ENCODE peak calls at places on chromosomes 12 and 14, in ten cellular contexts. One of them, this sample, is unnamed.

GRCh38 chr12:9940370-9940769 is 8.2 kb upstream of the CLEC2A start:
- DNase-seq in fibroblast of lung: peak
- DNase-seq in T47D: peak
- DNase-seq in activated gamma-delta T cell treated with Interleukin-2 at 50 U/mL for 16 hours: no peak
- DNase-seq in fibroblast of the conjunctiva: no peak
- DNase-seq in stimulated activated CD4-positive, alpha-beta T cell treated with anti-CD3 and anti-CD28 coated beads, Interleukin-15, amount 100 ng/mL, for 1 hour: no peak
- DNase-seq in activated effector memory CD4-positive, alpha-beta T cell treated with Interleukin-2 at 50 U/mL for 16 hours: no peak
- DNase-seq in NCI-H2171 treated with DMSO at 0.1 percent for 48 hours: no peak
- DNase-seq in right cardiac atrium: no peak
- DNase-seq in transverse colon: no peak
- DNase-seq in this sample: no peak

GRCh38 chr12:57112492-57113294 is 1.5 kb upstream of the STAT6 start:
- DNase-seq in NCI-H2171 treated with DMSO at 0.1 percent for 48 hours: no peak
- DNase-seq in fibroblast of the conjunctiva: no peak
- DNase-seq in T47D: no peak
- DNase-seq in transverse colon: no peak
- DNase-seq in activated gamma-delta T cell treated with Interleukin-2 at 50 U/mL for 16 hours: no peak
- DNase-seq in stimulated activated CD4-positive, alpha-beta T cell treated with anti-CD3 and anti-CD28 coated beads, Interleukin-15, amount 100 ng/mL, for 1 hour: no peak
- DNase-seq in activated effector memory CD4-positive, alpha-beta T cell treated with Interleukin-2 at 50 U/mL for 16 hours: no peak
- DNase-seq in right cardiac atrium: peak
- DNase-seq in fibroblast of lung: no peak
- DNase-seq in this sample: no peak

GRCh38 chr14:105914738-105915385 is 388.5 kb downstream of the TMEM121 start:
- DNase-seq in right cardiac atrium: peak
- DNase-seq in transverse colon: no peak
- DNase-seq in NCI-H2171 treated with DMSO at 0.1 percent for 48 hours: peak
- DNase-seq in activated effector memory CD4-positive, alpha-beta T cell treated with Interleukin-2 at 50 U/mL for 16 hours: no peak
- DNase-seq in T47D: no peak
- DNase-seq in stimulated activated CD4-positive, alpha-beta T cell treated with anti-CD3 and anti-CD28 coated beads, Interleukin-15, amount 100 ng/mL, for 1 hour: no peak
- DNase-seq in fibroblast of lung: no peak
- DNase-seq in activated gamma-delta T cell treated with Interleukin-2 at 50 U/mL for 16 hours: no peak
- DNase-seq in fibroblast of the conjunctiva: no peak
- DNase-seq in this sample: no peak

GRCh38 chr14:106268013-106268727 is 741.8 kb downstream of the TMEM121 start:
- DNase-seq in transverse colon: peak
- DNase-seq in stimulated activated CD4-positive, alpha-beta T cell treated with anti-CD3 and anti-CD28 coated beads, Interleukin-15, amount 100 ng/mL, for 1 hour: peak
- DNase-seq in fibroblast of the conjunctiva: no peak
- DNase-seq in activated effector memory CD4-positive, alpha-beta T cell treated with Interleukin-2 at 50 U/mL for 16 hours: peak
- DNase-seq in T47D: peak
- DNase-seq in activated gamma-delta T cell treated with Interleukin-2 at 50 U/mL for 16 hours: peak
- DNase-seq in right cardiac atrium: peak
- DNase-seq in fibroblast of lung: no peak
- DNase-seq in NCI-H2171 treated with DMSO at 0.1 percent for 48 hours: peak
- DNase-seq in this sample: no peak

GRCh38 chr12:45721954-45722353 is 7.6 kb upstream of the ARID2 start:
- DNase-seq in stimulated activated CD4-positive, alpha-beta T cell treated with anti-CD3 and anti-CD28 coated beads, Interleukin-15, amount 100 ng/mL, for 1 hour: no peak
- DNase-seq in right cardiac atrium: no peak
- DNase-seq in activated effector memory CD4-positive, alpha-beta T cell treated with Interleukin-2 at 50 U/mL for 16 hours: no peak
- DNase-seq in transverse colon: no peak
- DNase-seq in fibroblast of lung: no peak
- DNase-seq in NCI-H2171 treated with DMSO at 0.1 percent for 48 hours: no peak
- DNase-seq in T47D: no peak
- DNase-seq in fibroblast of the conjunctiva: no peak
- DNase-seq in activated gamma-delta T cell treated with Interleukin-2 at 50 U/mL for 16 hours: no peak
- DNase-seq in this sample: no peak

GRCh38 chr14:75989134-75989533 is 3.6 kb downstream of the IFT43 start:
- DNase-seq in activated effector memory CD4-positive, alpha-beta T cell treated with Interleukin-2 at 50 U/mL for 16 hours: no peak
- DNase-seq in right cardiac atrium: no peak
- DNase-seq in activated gamma-delta T cell treated with Interleukin-2 at 50 U/mL for 16 hours: no peak
- DNase-seq in transverse colon: peak
- DNase-seq in NCI-H2171 treated with DMSO at 0.1 percent for 48 hours: no peak
- DNase-seq in fibroblast of lung: peak
- DNase-seq in T47D: no peak
- DNase-seq in fibroblast of the conjunctiva: no peak
- DNase-seq in stimulated activated CD4-positive, alpha-beta T cell treated with anti-CD3 and anti-CD28 coated beads, Interleukin-15, amount 100 ng/mL, for 1 hour: no peak
- DNase-seq in this sample: no peak

GRCh38 chr12:132874175-132874574 is 13.2 kb downstream of the CHFR start:
- DNase-seq in transverse colon: no peak
- DNase-seq in NCI-H2171 treated with DMSO at 0.1 percent for 48 hours: no peak
- DNase-seq in activated gamma-delta T cell treated with Interleukin-2 at 50 U/mL for 16 hours: no peak
- DNase-seq in right cardiac atrium: no peak
- DNase-seq in T47D: no peak
- DNase-seq in activated effector memory CD4-positive, alpha-beta T cell treated with Interleukin-2 at 50 U/mL for 16 hours: no peak
- DNase-seq in fibroblast of lung: no peak
- DNase-seq in stimulated activated CD4-positive, alpha-beta T cell treated with anti-CD3 and anti-CD28 coated beads, Interleukin-15, amount 100 ng/mL, for 1 hour: no peak
- DNase-seq in fibroblast of the conjunctiva: no peak
- DNase-seq in this sample: no peak

GRCh38 chr12:16350682-16351081 is 3.2 kb downstream of the MGST1 start:
- DNase-seq in fibroblast of lung: peak
- DNase-seq in transverse colon: no peak
- DNase-seq in T47D: peak
- DNase-seq in activated gamma-delta T cell treated with Interleukin-2 at 50 U/mL for 16 hours: no peak
- DNase-seq in NCI-H2171 treated with DMSO at 0.1 percent for 48 hours: no peak
- DNase-seq in fibroblast of the conjunctiva: peak
- DNase-seq in stimulated activated CD4-positive, alpha-beta T cell treated with anti-CD3 and anti-CD28 coated beads, Interleukin-15, amount 100 ng/mL, for 1 hour: no peak
- DNase-seq in activated effector memory CD4-positive, alpha-beta T cell treated with Interleukin-2 at 50 U/mL for 16 hours: no peak
- DNase-seq in right cardiac atrium: peak
- DNase-seq in this sample: no peak

GRCh38 chr12:113813229-113813541 is 152.9 kb downstream of the RBM19 start:
- DNase-seq in activated effector memory CD4-positive, alpha-beta T cell treated with Interleukin-2 at 50 U/mL for 16 hours: no peak
- DNase-seq in T47D: no peak
- DNase-seq in right cardiac atrium: no peak
- DNase-seq in fibroblast of lung: no peak
- DNase-seq in transverse colon: no peak
- DNase-seq in NCI-H2171 treated with DMSO at 0.1 percent for 48 hours: no peak
- DNase-seq in activated gamma-delta T cell treated with Interleukin-2 at 50 U/mL for 16 hours: no peak
- DNase-seq in fibroblast of the conjunctiva: no peak
- DNase-seq in stimulated activated CD4-positive, alpha-beta T cell treated with anti-CD3 and anti-CD28 coated beads, Interleukin-15, amount 100 ng/mL, for 1 hour: no peak
- DNase-seq in this sample: no peak

GRCh38 chr12:31289443-31289842 is 36.5 kb downstream of the SINHCAF start:
- DNase-seq in activated effector memory CD4-positive, alpha-beta T cell treated with Interleukin-2 at 50 U/mL for 16 hours: no peak
- DNase-seq in stimulated activated CD4-positive, alpha-beta T cell treated with anti-CD3 and anti-CD28 coated beads, Interleukin-15, amount 100 ng/mL, for 1 hour: no peak
- DNase-seq in right cardiac atrium: no peak
- DNase-seq in T47D: no peak
- DNase-seq in activated gamma-delta T cell treated with Interleukin-2 at 50 U/mL for 16 hours: no peak
- DNase-seq in fibroblast of lung: no peak
- DNase-seq in fibroblast of the conjunctiva: no peak
- DNase-seq in NCI-H2171 treated with DMSO at 0.1 percent for 48 hours: no peak
- DNase-seq in transverse colon: peak
- DNase-seq in this sample: no peak

GRCh38 chr12:127334324-127334723 is 932.6 kb upstream of the TMEM132C start:
- DNase-seq in NCI-H2171 treated with DMSO at 0.1 percent for 48 hours: no peak
- DNase-seq in activated gamma-delta T cell treated with Interleukin-2 at 50 U/mL for 16 hours: no peak
- DNase-seq in transverse colon: no peak
- DNase-seq in T47D: no peak
- DNase-seq in fibroblast of the conjunctiva: no peak
- DNase-seq in right cardiac atrium: no peak
- DNase-seq in fibroblast of lung: no peak
- DNase-seq in activated effector memory CD4-positive, alpha-beta T cell treated with Interleukin-2 at 50 U/mL for 16 hours: no peak
- DNase-seq in stimulated activated CD4-positive, alpha-beta T cell treated with anti-CD3 and anti-CD28 coated beads, Interleukin-15, amount 100 ng/mL, for 1 hour: no peak
- DNase-seq in this sample: no peak

GRCh38 chr12:32208355-32208754 is 101.7 kb downstream of the BICD1 start:
- DNase-seq in fibroblast of lung: no peak
- DNase-seq in right cardiac atrium: no peak
- DNase-seq in T47D: no peak
- DNase-seq in stimulated activated CD4-positive, alpha-beta T cell treated with anti-CD3 and anti-CD28 coated beads, Interleukin-15, amount 100 ng/mL, for 1 hour: no peak
- DNase-seq in NCI-H2171 treated with DMSO at 0.1 percent for 48 hours: peak
- DNase-seq in activated effector memory CD4-positive, alpha-beta T cell treated with Interleukin-2 at 50 U/mL for 16 hours: no peak
- DNase-seq in activated gamma-delta T cell treated with Interleukin-2 at 50 U/mL for 16 hours: no peak
- DNase-seq in transverse colon: no peak
- DNase-seq in fibroblast of the conjunctiva: no peak
- DNase-seq in this sample: no peak

GRCh38 chr14:90820958-90821357 is 4.7 kb upstream of the TTC7B start:
- DNase-seq in activated gamma-delta T cell treated with Interleukin-2 at 50 U/mL for 16 hours: peak
- DNase-seq in activated effector memory CD4-positive, alpha-beta T cell treated with Interleukin-2 at 50 U/mL for 16 hours: peak
- DNase-seq in right cardiac atrium: no peak
- DNase-seq in stimulated activated CD4-positive, alpha-beta T cell treated with anti-CD3 and anti-CD28 coated beads, Interleukin-15, amount 100 ng/mL, for 1 hour: peak
- DNase-seq in fibroblast of the conjunctiva: no peak
- DNase-seq in NCI-H2171 treated with DMSO at 0.1 percent for 48 hours: peak
- DNase-seq in fibroblast of lung: no peak
- DNase-seq in T47D: no peak
- DNase-seq in transverse colon: peak
- DNase-seq in this sample: no peak

GRCh38 chr14:105882626-105883025 is 356.2 kb downstream of the TMEM121 start:
- DNase-seq in NCI-H2171 treated with DMSO at 0.1 percent for 48 hours: no peak
- DNase-seq in activated effector memory CD4-positive, alpha-beta T cell treated with Interleukin-2 at 50 U/mL for 16 hours: no peak
- DNase-seq in fibroblast of lung: no peak
- DNase-seq in transverse colon: peak
- DNase-seq in fibroblast of the conjunctiva: no peak
- DNase-seq in T47D: no peak
- DNase-seq in stimulated activated CD4-positive, alpha-beta T cell treated with anti-CD3 and anti-CD28 coated beads, Interleukin-15, amount 100 ng/mL, for 1 hour: no peak
- DNase-seq in activated gamma-delta T cell treated with Interleukin-2 at 50 U/mL for 16 hours: peak
- DNase-seq in right cardiac atrium: peak
- DNase-seq in this sample: peak

GRCh38 chr12:95996034-95996658 is at the start of gene HAL:
- DNase-seq in NCI-H2171 treated with DMSO at 0.1 percent for 48 hours: no peak
- DNase-seq in stimulated activated CD4-positive, alpha-beta T cell treated with anti-CD3 and anti-CD28 coated beads, Interleukin-15, amount 100 ng/mL, for 1 hour: no peak
- DNase-seq in transverse colon: peak
- DNase-seq in activated effector memory CD4-positive, alpha-beta T cell treated with Interleukin-2 at 50 U/mL for 16 hours: no peak
- DNase-seq in activated gamma-delta T cell treated with Interleukin-2 at 50 U/mL for 16 hours: no peak
- DNase-seq in T47D: peak
- DNase-seq in fibroblast of the conjunctiva: no peak
- DNase-seq in fibroblast of lung: no peak
- DNase-seq in right cardiac atrium: peak
- DNase-seq in this sample: no peak

GRCh38 chr12:4272014-4272975 is 1.3 kb upstream of the CCND2 start:
- DNase-seq in NCI-H2171 treated with DMSO at 0.1 percent for 48 hours: peak
- DNase-seq in T47D: no peak
- DNase-seq in activated gamma-delta T cell treated with Interleukin-2 at 50 U/mL for 16 hours: peak
- DNase-seq in stimulated activated CD4-positive, alpha-beta T cell treated with anti-CD3 and anti-CD28 coated beads, Interleukin-15, amount 100 ng/mL, for 1 hour: peak
- DNase-seq in fibroblast of lung: peak
- DNase-seq in activated effector memory CD4-positive, alpha-beta T cell treated with Interleukin-2 at 50 U/mL for 16 hours: peak
- DNase-seq in fibroblast of the conjunctiva: peak
- DNase-seq in transverse colon: peak
- DNase-seq in right cardiac atrium: peak
- DNase-seq in this sample: peak

GRCh38 chr14:99481745-99482099 is 513 bp downstream of the CCNK start:
- DNase-seq in transverse colon: no peak
- DNase-seq in T47D: peak
- DNase-seq in stimulated activated CD4-positive, alpha-beta T cell treated with anti-CD3 and anti-CD28 coated beads, Interleukin-15, amount 100 ng/mL, for 1 hour: no peak
- DNase-seq in fibroblast of the conjunctiva: no peak
- DNase-seq in NCI-H2171 treated with DMSO at 0.1 percent for 48 hours: no peak
- DNase-seq in fibroblast of lung: peak
- DNase-seq in activated gamma-delta T cell treated with Interleukin-2 at 50 U/mL for 16 hours: no peak
- DNase-seq in right cardiac atrium: no peak
- DNase-seq in activated effector memory CD4-positive, alpha-beta T cell treated with Interleukin-2 at 50 U/mL for 16 hours: peak
- DNase-seq in this sample: no peak

GRCh38 chr12:111150476-111150875 is 218.4 kb downstream of the PHETA1 start:
- DNase-seq in fibroblast of lung: no peak
- DNase-seq in activated gamma-delta T cell treated with Interleukin-2 at 50 U/mL for 16 hours: no peak
- DNase-seq in activated effector memory CD4-positive, alpha-beta T cell treated with Interleukin-2 at 50 U/mL for 16 hours: no peak
- DNase-seq in NCI-H2171 treated with DMSO at 0.1 percent for 48 hours: peak
- DNase-seq in fibroblast of the conjunctiva: no peak
- DNase-seq in T47D: no peak
- DNase-seq in transverse colon: no peak
- DNase-seq in right cardiac atrium: no peak
- DNase-seq in stimulated activated CD4-positive, alpha-beta T cell treated with anti-CD3 and anti-CD28 coated beads, Interleukin-15, amount 100 ng/mL, for 1 hour: no peak
- DNase-seq in this sample: no peak

GRCh38 chr12:18872770-18873169 is 134.9 kb downstream of the CAPZA3 start:
- DNase-seq in fibroblast of lung: no peak
- DNase-seq in activated gamma-delta T cell treated with Interleukin-2 at 50 U/mL for 16 hours: no peak
- DNase-seq in stimulated activated CD4-positive, alpha-beta T cell treated with anti-CD3 and anti-CD28 coated beads, Interleukin-15, amount 100 ng/mL, for 1 hour: no peak
- DNase-seq in transverse colon: no peak
- DNase-seq in fibroblast of the conjunctiva: no peak
- DNase-seq in T47D: no peak
- DNase-seq in NCI-H2171 treated with DMSO at 0.1 percent for 48 hours: no peak
- DNase-seq in right cardiac atrium: no peak
- DNase-seq in activated effector memory CD4-positive, alpha-beta T cell treated with Interleukin-2 at 50 U/mL for 16 hours: no peak
- DNase-seq in this sample: no peak

GRCh38 chr12:70309348-70309747 is 56.7 kb upstream of the KCNMB4 start:
- DNase-seq in right cardiac atrium: no peak
- DNase-seq in NCI-H2171 treated with DMSO at 0.1 percent for 48 hours: no peak
- DNase-seq in transverse colon: no peak
- DNase-seq in activated effector memory CD4-positive, alpha-beta T cell treated with Interleukin-2 at 50 U/mL for 16 hours: no peak
- DNase-seq in stimulated activated CD4-positive, alpha-beta T cell treated with anti-CD3 and anti-CD28 coated beads, Interleukin-15, amount 100 ng/mL, for 1 hour: no peak
- DNase-seq in fibroblast of the conjunctiva: no peak
- DNase-seq in fibroblast of lung: no peak
- DNase-seq in activated gamma-delta T cell treated with Interleukin-2 at 50 U/mL for 16 hours: no peak
- DNase-seq in T47D: no peak
- DNase-seq in this sample: no peak

GRCh38 chr12:89782807-89783206 is 74.2 kb upstream of the ATP2B1 start:
- DNase-seq in stimulated activated CD4-positive, alpha-beta T cell treated with anti-CD3 and anti-CD28 coated beads, Interleukin-15, amount 100 ng/mL, for 1 hour: no peak
- DNase-seq in activated effector memory CD4-positive, alpha-beta T cell treated with Interleukin-2 at 50 U/mL for 16 hours: no peak
- DNase-seq in fibroblast of lung: peak
- DNase-seq in transverse colon: no peak
- DNase-seq in NCI-H2171 treated with DMSO at 0.1 percent for 48 hours: no peak
- DNase-seq in right cardiac atrium: no peak
- DNase-seq in T47D: no peak
- DNase-seq in activated gamma-delta T cell treated with Interleukin-2 at 50 U/mL for 16 hours: no peak
- DNase-seq in fibroblast of the conjunctiva: no peak
- DNase-seq in this sample: no peak

GRCh38 chr14:34985740-34986139 is 2.9 kb downstream of the SRP54 start:
- DNase-seq in T47D: no peak
- DNase-seq in stimulated activated CD4-positive, alpha-beta T cell treated with anti-CD3 and anti-CD28 coated beads, Interleukin-15, amount 100 ng/mL, for 1 hour: no peak
- DNase-seq in right cardiac atrium: no peak
- DNase-seq in fibroblast of lung: no peak
- DNase-seq in activated gamma-delta T cell treated with Interleukin-2 at 50 U/mL for 16 hours: no peak
- DNase-seq in fibroblast of the conjunctiva: no peak
- DNase-seq in activated effector memory CD4-positive, alpha-beta T cell treated with Interleukin-2 at 50 U/mL for 16 hours: no peak
- DNase-seq in transverse colon: no peak
- DNase-seq in NCI-H2171 treated with DMSO at 0.1 percent for 48 hours: no peak
- DNase-seq in this sample: no peak

GRCh38 chr12:88111074-88111652 is 30.7 kb downstream of the CEP290 start:
- DNase-seq in right cardiac atrium: no peak
- DNase-seq in fibroblast of the conjunctiva: peak
- DNase-seq in NCI-H2171 treated with DMSO at 0.1 percent for 48 hours: peak
- DNase-seq in activated gamma-delta T cell treated with Interleukin-2 at 50 U/mL for 16 hours: no peak
- DNase-seq in transverse colon: no peak
- DNase-seq in T47D: peak
- DNase-seq in stimulated activated CD4-positive, alpha-beta T cell treated with anti-CD3 and anti-CD28 coated beads, Interleukin-15, amount 100 ng/mL, for 1 hour: no peak
- DNase-seq in activated effector memory CD4-positive, alpha-beta T cell treated with Interleukin-2 at 50 U/mL for 16 hours: no peak
- DNase-seq in fibroblast of lung: peak
- DNase-seq in this sample: no peak

GRCh38 chr14:67962215-67962644 is 142.7 kb downstream of the RAD51B start:
- DNase-seq in fibroblast of lung: no peak
- DNase-seq in transverse colon: no peak
- DNase-seq in right cardiac atrium: no peak
- DNase-seq in activated effector memory CD4-positive, alpha-beta T cell treated with Interleukin-2 at 50 U/mL for 16 hours: no peak
- DNase-seq in T47D: no peak
- DNase-seq in NCI-H2171 treated with DMSO at 0.1 percent for 48 hours: no peak
- DNase-seq in activated gamma-delta T cell treated with Interleukin-2 at 50 U/mL for 16 hours: no peak
- DNase-seq in fibroblast of the conjunctiva: no peak
- DNase-seq in stimulated activated CD4-positive, alpha-beta T cell treated with anti-CD3 and anti-CD28 coated beads, Interleukin-15, amount 100 ng/mL, for 1 hour: no peak
- DNase-seq in this sample: no peak

GRCh38 chr14:105206873-105207272 is 25.8 kb upstream of the NUDT14 start:
- DNase-seq in activated gamma-delta T cell treated with Interleukin-2 at 50 U/mL for 16 hours: no peak
- DNase-seq in right cardiac atrium: peak
- DNase-seq in T47D: no peak
- DNase-seq in fibroblast of the conjunctiva: no peak
- DNase-seq in fibroblast of lung: no peak
- DNase-seq in activated effector memory CD4-positive, alpha-beta T cell treated with Interleukin-2 at 50 U/mL for 16 hours: no peak
- DNase-seq in transverse colon: no peak
- DNase-seq in stimulated activated CD4-positive, alpha-beta T cell treated with anti-CD3 and anti-CD28 coated beads, Interleukin-15, amount 100 ng/mL, for 1 hour: no peak
- DNase-seq in NCI-H2171 treated with DMSO at 0.1 percent for 48 hours: no peak
- DNase-seq in this sample: no peak

GRCh38 chr12:7588703-7589329 is 76.9 kb downstream of the APOBEC1 start:
- DNase-seq in fibroblast of lung: peak
- DNase-seq in activated effector memory CD4-positive, alpha-beta T cell treated with Interleukin-2 at 50 U/mL for 16 hours: no peak
- DNase-seq in activated gamma-delta T cell treated with Interleukin-2 at 50 U/mL for 16 hours: peak
- DNase-seq in T47D: peak
- DNase-seq in NCI-H2171 treated with DMSO at 0.1 percent for 48 hours: peak
- DNase-seq in stimulated activated CD4-positive, alpha-beta T cell treated with anti-CD3 and anti-CD28 coated beads, Interleukin-15, amount 100 ng/mL, for 1 hour: no peak
- DNase-seq in right cardiac atrium: no peak
- DNase-seq in transverse colon: peak
- DNase-seq in fibroblast of the conjunctiva: peak
- DNase-seq in this sample: no peak

GRCh38 chr12:57151741-57152407 is 4.5 kb upstream of the LRP1-AS start:
- DNase-seq in activated gamma-delta T cell treated with Interleukin-2 at 50 U/mL for 16 hours: no peak
- DNase-seq in transverse colon: no peak
- DNase-seq in T47D: no peak
- DNase-seq in fibroblast of the conjunctiva: peak
- DNase-seq in fibroblast of lung: peak
- DNase-seq in right cardiac atrium: peak
- DNase-seq in activated effector memory CD4-positive, alpha-beta T cell treated with Interleukin-2 at 50 U/mL for 16 hours: no peak
- DNase-seq in stimulated activated CD4-positive, alpha-beta T cell treated with anti-CD3 and anti-CD28 coated beads, Interleukin-15, amount 100 ng/mL, for 1 hour: no peak
- DNase-seq in NCI-H2171 treated with DMSO at 0.1 percent for 48 hours: no peak
- DNase-seq in this sample: no peak

GRCh38 chr12:64036414-64036813 is 185.7 kb downstream of the KICS2 start:
- DNase-seq in activated gamma-delta T cell treated with Interleukin-2 at 50 U/mL for 16 hours: no peak
- DNase-seq in transverse colon: no peak
- DNase-seq in fibroblast of lung: no peak
- DNase-seq in fibroblast of the conjunctiva: no peak
- DNase-seq in stimulated activated CD4-positive, alpha-beta T cell treated with anti-CD3 and anti-CD28 coated beads, Interleukin-15, amount 100 ng/mL, for 1 hour: no peak
- DNase-seq in right cardiac atrium: no peak
- DNase-seq in activated effector memory CD4-positive, alpha-beta T cell treated with Interleukin-2 at 50 U/mL for 16 hours: no peak
- DNase-seq in NCI-H2171 treated with DMSO at 0.1 percent for 48 hours: no peak
- DNase-seq in T47D: no peak
- DNase-seq in this sample: no peak

This sample was measured in type B pancreatic cell.